ENCODE peak calls at places on chromosomes 6 and 20, in nine cellular contexts. N is stimulated activated CD4-positive, alpha-beta T cell treated with anti-CD3 and anti-CD28 coated beads, Interleukin-4, amount 100 ng/mL, for 1 hour; D is LoVo; X is nephron progenitor cell; E is KBM-7; J is NCI-H1105; T is GM23248; A is HCEC 1CT; C is activated T-helper 1 cell treated with anti-CD3 and anti-CD28 coated beads, Interleukin-12 subunit alpha, Interleukin-12 subunit beta, Interleukin-2, Interleukin-4 antibody, amounts not matched to agents 30 ng/mL and 10 ng/mL and 1 ng/mL, durations not matched to agents 14 hours and 24 hours and 36 hours. V is an unnamed sample.

GRCh38 chr6:105431226-105431625 is 28.3 kb upstream of the PREP start:
- DNase-seq in J (peak), T (peak), D (peak), X (no peak), E (peak), A (peak), N (no peak), C (peak), V (peak)

GRCh38 chr6:119078449-119079287 is at the start of gene FAM184A:
- DNase-seq in T (peak), X (peak), N (peak), E (peak), A (peak), J (peak), C (peak), D (peak), V (peak)

GRCh38 chr20:7859371-7859802 is 80.9 kb downstream of the HAO1 start:
- DNase-seq in T (peak), D (peak), E (peak), J (peak), N (no peak), C (no peak), A (peak), X (peak), V (peak)

GRCh38 chr20:45834797-45835161 is 1.2 kb downstream of the SNX21 start:
- DNase-seq in E (no peak), D (no peak), N (no peak), A (no peak), J (no peak), T (peak), C (no peak), X (no peak), V (no peak)

GRCh38 chr6:143125455-143125854 is 64.8 kb downstream of the AIG1 start:
- DNase-seq in T (no peak), C (no peak), E (no peak), N (no peak), X (no peak), J (no peak), D (no peak), A (no peak), V (no peak)

GRCh38 chr6:37717836-37718251 is 20.2 kb upstream of the MDGA1 start:
- DNase-seq in X (no peak), D (no peak), C (no peak), T (peak), A (peak), J (no peak), E (no peak), N (no peak), V (no peak)

GRCh38 chr20:41046716-41047115 is 18.1 kb downstream of the TOP1 start:
- DNase-seq in J (no peak), X (no peak), E (no peak), T (peak), C (no peak), A (peak), N (no peak), D (no peak), V (no peak)

GRCh38 chr6:56954389-56955170 is at the start of gene BEND6:
- DNase-seq in C (peak), E (peak), X (peak), T (peak), N (peak), J (peak), A (peak), D (peak), V (peak)

GRCh38 chr6:79878142-79878748 is 69.1 kb downstream of the ELOVL4 start:
- DNase-seq in X (no peak), D (no peak), N (no peak), T (no peak), E (no peak), J (no peak), A (no peak), C (no peak), V (no peak)

GRCh38 chr6:147043994-147044477 is 160.2 kb upstream of the STXBP5 start:
- DNase-seq in A (peak), J (no peak), X (no peak), N (no peak), T (no peak), C (no peak), D (peak), E (peak), V (peak)

GRCh38 chr6:92109256-92109655 is 1310.1 kb downstream of the EPHA7 start:
- DNase-seq in T (no peak), E (no peak), N (no peak), C (no peak), A (no peak), X (no peak), J (no peak), D (no peak), V (no peak)

GRCh38 chr6:132865364-132865763 is 51.0 kb downstream of the RPS12 start:
- DNase-seq in N (no peak), J (no peak), X (no peak), D (no peak), T (no peak), A (no peak), E (no peak), C (no peak), V (no peak)

GRCh38 chr6:25122001-25122400 is 157.2 kb upstream of the CARMIL1 start:
- DNase-seq in C (no peak), T (peak), D (no peak), N (no peak), X (no peak), E (no peak), A (no peak), J (no peak), V (no peak)

GRCh38 chr20:251352-251751 is 6.2 kb upstream of the DEFB132 start:
- DNase-seq in T (no peak), J (no peak), X (no peak), D (no peak), E (peak), N (no peak), C (no peak), A (no peak), V (no peak)

GRCh38 chr20:61170521-61170920 is 81.5 kb upstream of the CDH4 start:
- DNase-seq in X (peak), D (no peak), T (no peak), J (no peak), N (no peak), A (no peak), C (no peak), E (no peak), V (no peak)

GRCh38 chr6:51339728-51340127 is 521.1 kb downstream of the TFAP2B start:
- DNase-seq in T (no peak), X (no peak), E (no peak), C (no peak), D (peak), J (no peak), N (no peak), A (no peak), V (no peak)

GRCh38 chr6:33692760-33693158 is 18.7 kb downstream of the UQCC2 start:
- DNase-seq in N (peak), J (no peak), X (no peak), D (no peak), E (peak), T (peak), C (peak), A (no peak), V (peak)

GRCh38 chr6:67663105-67663895 is 971.8 kb upstream of the ADGRB3 start:
- DNase-seq in N (no peak), T (no peak), X (no peak), D (no peak), A (no peak), J (no peak), E (no peak), C (no peak), V (no peak)

GRCh38 chr6:7899046-7899888 is 11.3 kb downstream of the TXNDC5 start:
- DNase-seq in T (no peak), E (no peak), C (no peak), N (no peak), D (no peak), J (no peak), X (no peak), A (no peak), V (no peak)

GRCh38 chr6:18491303-18492090 is 104.3 kb downstream of the RNF144B start:
- DNase-seq in D (no peak), N (no peak), T (no peak), C (no peak), E (no peak), X (no peak), A (no peak), J (no peak), V (no peak)

V was measured in Kasumi-1.